ENCODE peak calls at places on chromosome 1, in eight cellular contexts. One of them, this sample, is unnamed.

GRCh38 chr1:164641353-164641730 is 82.4 kb downstream of the PBX1 start:
- DNase-seq in activated CD4-positive, alpha-beta T cell treated with anti-CD3 and anti-CD28 coated beads, Interleukin-2, amount 50 U/mL, for 48 hours: no peak
- DNase-seq in cardiac muscle cell: no peak
- DNase-seq in prostate gland: no peak
- DNase-seq in activated CD8-positive, alpha-beta T cell treated with anti-CD3 and anti-CD28 coated beads for 36 hours: no peak
- DNase-seq in lower lobe of right lung: no peak
- DNase-seq in aorta: no peak
- DNase-seq in NCI-H2107: no peak
- DNase-seq in this sample: no peak

GRCh38 chr1:34681481-34682451 is 73.1 kb upstream of the GJB5 start:
- DNase-seq in activated CD4-positive, alpha-beta T cell treated with anti-CD3 and anti-CD28 coated beads, Interleukin-2, amount 50 U/mL, for 48 hours: peak
- DNase-seq in cardiac muscle cell: peak
- DNase-seq in prostate gland: peak
- DNase-seq in activated CD8-positive, alpha-beta T cell treated with anti-CD3 and anti-CD28 coated beads for 36 hours: peak
- DNase-seq in lower lobe of right lung: no peak
- DNase-seq in aorta: no peak
- DNase-seq in NCI-H2107: no peak
- DNase-seq in this sample: peak

GRCh38 chr1:180173952-180174351 is 19.3 kb downstream of the QSOX1 start:
- DNase-seq in activated CD4-positive, alpha-beta T cell treated with anti-CD3 and anti-CD28 coated beads, Interleukin-2, amount 50 U/mL, for 48 hours: no peak
- DNase-seq in cardiac muscle cell: no peak
- DNase-seq in prostate gland: peak
- DNase-seq in activated CD8-positive, alpha-beta T cell treated with anti-CD3 and anti-CD28 coated beads for 36 hours: no peak
- DNase-seq in lower lobe of right lung: peak
- DNase-seq in aorta: peak
- DNase-seq in NCI-H2107: no peak
- DNase-seq in this sample: no peak

GRCh38 chr1:212010004-212010403 is 25.4 kb downstream of the INTS7 start:
- DNase-seq in activated CD4-positive, alpha-beta T cell treated with anti-CD3 and anti-CD28 coated beads, Interleukin-2, amount 50 U/mL, for 48 hours: no peak
- DNase-seq in cardiac muscle cell: no peak
- DNase-seq in prostate gland: peak
- DNase-seq in activated CD8-positive, alpha-beta T cell treated with anti-CD3 and anti-CD28 coated beads for 36 hours: no peak
- DNase-seq in lower lobe of right lung: no peak
- DNase-seq in aorta: no peak
- DNase-seq in NCI-H2107: no peak
- DNase-seq in this sample: no peak

GRCh38 chr1:203153989-203154821 is 21.4 kb downstream of the MYBPH start:
- DNase-seq in activated CD4-positive, alpha-beta T cell treated with anti-CD3 and anti-CD28 coated beads, Interleukin-2, amount 50 U/mL, for 48 hours: no peak
- DNase-seq in cardiac muscle cell: no peak
- DNase-seq in prostate gland: no peak
- DNase-seq in activated CD8-positive, alpha-beta T cell treated with anti-CD3 and anti-CD28 coated beads for 36 hours: no peak
- DNase-seq in lower lobe of right lung: no peak
- DNase-seq in aorta: no peak
- DNase-seq in NCI-H2107: no peak
- DNase-seq in this sample: no peak

GRCh38 chr1:222792744-222793143 is 22.1 kb upstream of the DISP1 start:
- DNase-seq in activated CD4-positive, alpha-beta T cell treated with anti-CD3 and anti-CD28 coated beads, Interleukin-2, amount 50 U/mL, for 48 hours: no peak
- DNase-seq in cardiac muscle cell: peak
- DNase-seq in prostate gland: no peak
- DNase-seq in activated CD8-positive, alpha-beta T cell treated with anti-CD3 and anti-CD28 coated beads for 36 hours: no peak
- DNase-seq in lower lobe of right lung: no peak
- DNase-seq in aorta: no peak
- DNase-seq in NCI-H2107: no peak
- DNase-seq in this sample: no peak

GRCh38 chr1:32627596-32628162 is 22.7 kb downstream of the ZBTB8OS start:
- DNase-seq in activated CD4-positive, alpha-beta T cell treated with anti-CD3 and anti-CD28 coated beads, Interleukin-2, amount 50 U/mL, for 48 hours: no peak
- DNase-seq in cardiac muscle cell: no peak
- DNase-seq in prostate gland: no peak
- DNase-seq in activated CD8-positive, alpha-beta T cell treated with anti-CD3 and anti-CD28 coated beads for 36 hours: peak
- DNase-seq in lower lobe of right lung: no peak
- DNase-seq in aorta: no peak
- DNase-seq in NCI-H2107: no peak
- DNase-seq in this sample: no peak

GRCh38 chr1:93556291-93556690 is 108.4 kb downstream of the FNBP1L start:
- DNase-seq in activated CD4-positive, alpha-beta T cell treated with anti-CD3 and anti-CD28 coated beads, Interleukin-2, amount 50 U/mL, for 48 hours: no peak
- DNase-seq in cardiac muscle cell: no peak
- DNase-seq in prostate gland: no peak
- DNase-seq in activated CD8-positive, alpha-beta T cell treated with anti-CD3 and anti-CD28 coated beads for 36 hours: no peak
- DNase-seq in lower lobe of right lung: no peak
- DNase-seq in aorta: no peak
- DNase-seq in NCI-H2107: no peak
- DNase-seq in this sample: no peak

GRCh38 chr1:65321879-65322278 is 12.5 kb downstream of the DNAJC6 start:
- DNase-seq in activated CD4-positive, alpha-beta T cell treated with anti-CD3 and anti-CD28 coated beads, Interleukin-2, amount 50 U/mL, for 48 hours: no peak
- DNase-seq in cardiac muscle cell: no peak
- DNase-seq in prostate gland: no peak
- DNase-seq in activated CD8-positive, alpha-beta T cell treated with anti-CD3 and anti-CD28 coated beads for 36 hours: no peak
- DNase-seq in lower lobe of right lung: no peak
- DNase-seq in aorta: no peak
- DNase-seq in NCI-H2107: no peak
- DNase-seq in this sample: no peak

GRCh38 chr1:112557385-112557784 is 48.6 kb downstream of the WNT2B start:
- DNase-seq in activated CD4-positive, alpha-beta T cell treated with anti-CD3 and anti-CD28 coated beads, Interleukin-2, amount 50 U/mL, for 48 hours: no peak
- DNase-seq in cardiac muscle cell: no peak
- DNase-seq in prostate gland: no peak
- DNase-seq in activated CD8-positive, alpha-beta T cell treated with anti-CD3 and anti-CD28 coated beads for 36 hours: no peak
- DNase-seq in lower lobe of right lung: no peak
- DNase-seq in aorta: no peak
- DNase-seq in NCI-H2107: no peak
- DNase-seq in this sample: no peak

GRCh38 chr1:46477153-46477929 is 12.3 kb upstream of the DMBX1 start:
- DNase-seq in activated CD4-positive, alpha-beta T cell treated with anti-CD3 and anti-CD28 coated beads, Interleukin-2, amount 50 U/mL, for 48 hours: peak
- DNase-seq in cardiac muscle cell: peak
- DNase-seq in prostate gland: peak
- DNase-seq in activated CD8-positive, alpha-beta T cell treated with anti-CD3 and anti-CD28 coated beads for 36 hours: peak
- DNase-seq in lower lobe of right lung: peak
- DNase-seq in aorta: peak
- DNase-seq in NCI-H2107: peak
- DNase-seq in this sample: peak

GRCh38 chr1:10575616-10576015 is 100.9 kb downstream of the PEX14 start:
- DNase-seq in activated CD4-positive, alpha-beta T cell treated with anti-CD3 and anti-CD28 coated beads, Interleukin-2, amount 50 U/mL, for 48 hours: no peak
- DNase-seq in cardiac muscle cell: no peak
- DNase-seq in prostate gland: no peak
- DNase-seq in activated CD8-positive, alpha-beta T cell treated with anti-CD3 and anti-CD28 coated beads for 36 hours: no peak
- DNase-seq in lower lobe of right lung: no peak
- DNase-seq in aorta: no peak
- DNase-seq in NCI-H2107: no peak
- DNase-seq in this sample: no peak

GRCh38 chr1:89855413-89856123 is 34.7 kb downstream of the LRRC8D start:
- DNase-seq in activated CD4-positive, alpha-beta T cell treated with anti-CD3 and anti-CD28 coated beads, Interleukin-2, amount 50 U/mL, for 48 hours: no peak
- DNase-seq in cardiac muscle cell: no peak
- DNase-seq in prostate gland: no peak
- DNase-seq in activated CD8-positive, alpha-beta T cell treated with anti-CD3 and anti-CD28 coated beads for 36 hours: no peak
- DNase-seq in lower lobe of right lung: no peak
- DNase-seq in aorta: no peak
- DNase-seq in NCI-H2107: no peak
- DNase-seq in this sample: no peak

GRCh38 chr1:119740261-119740660 is 28.4 kb downstream of the HMGCS2 start:
- DNase-seq in activated CD4-positive, alpha-beta T cell treated with anti-CD3 and anti-CD28 coated beads, Interleukin-2, amount 50 U/mL, for 48 hours: no peak
- DNase-seq in cardiac muscle cell: no peak
- DNase-seq in prostate gland: no peak
- DNase-seq in activated CD8-positive, alpha-beta T cell treated with anti-CD3 and anti-CD28 coated beads for 36 hours: no peak
- DNase-seq in lower lobe of right lung: no peak
- DNase-seq in aorta: no peak
- DNase-seq in NCI-H2107: no peak
- DNase-seq in this sample: no peak

GRCh38 chr1:53929349-53929945 is 16.1 kb downstream of the IFT25 start:
- DNase-seq in activated CD4-positive, alpha-beta T cell treated with anti-CD3 and anti-CD28 coated beads, Interleukin-2, amount 50 U/mL, for 48 hours: no peak
- DNase-seq in cardiac muscle cell: no peak
- DNase-seq in prostate gland: no peak
- DNase-seq in activated CD8-positive, alpha-beta T cell treated with anti-CD3 and anti-CD28 coated beads for 36 hours: no peak
- DNase-seq in lower lobe of right lung: no peak
- DNase-seq in aorta: no peak
- DNase-seq in NCI-H2107: no peak
- DNase-seq in this sample: no peak

GRCh38 chr1:25896266-25896665 is 10.0 kb downstream of the STMN1 start:
- DNase-seq in activated CD4-positive, alpha-beta T cell treated with anti-CD3 and anti-CD28 coated beads, Interleukin-2, amount 50 U/mL, for 48 hours: no peak
- DNase-seq in cardiac muscle cell: no peak
- DNase-seq in prostate gland: no peak
- DNase-seq in activated CD8-positive, alpha-beta T cell treated with anti-CD3 and anti-CD28 coated beads for 36 hours: no peak
- DNase-seq in lower lobe of right lung: no peak
- DNase-seq in aorta: no peak
- DNase-seq in NCI-H2107: no peak
- DNase-seq in this sample: no peak

GRCh38 chr1:28428012-28428411 is 58.5 kb downstream of the PHACTR4 start:
- DNase-seq in activated CD4-positive, alpha-beta T cell treated with anti-CD3 and anti-CD28 coated beads, Interleukin-2, amount 50 U/mL, for 48 hours: no peak
- DNase-seq in cardiac muscle cell: no peak
- DNase-seq in prostate gland: no peak
- DNase-seq in activated CD8-positive, alpha-beta T cell treated with anti-CD3 and anti-CD28 coated beads for 36 hours: no peak
- DNase-seq in lower lobe of right lung: no peak
- DNase-seq in aorta: no peak
- DNase-seq in NCI-H2107: no peak
- DNase-seq in this sample: no peak

GRCh38 chr1:61170328-61171238 is 88.2 kb downstream of the NFIA start:
- DNase-seq in activated CD4-positive, alpha-beta T cell treated with anti-CD3 and anti-CD28 coated beads, Interleukin-2, amount 50 U/mL, for 48 hours: no peak
- DNase-seq in cardiac muscle cell: peak
- DNase-seq in prostate gland: no peak
- DNase-seq in activated CD8-positive, alpha-beta T cell treated with anti-CD3 and anti-CD28 coated beads for 36 hours: no peak
- DNase-seq in lower lobe of right lung: no peak
- DNase-seq in aorta: no peak
- DNase-seq in NCI-H2107: no peak
- DNase-seq in this sample: no peak

GRCh38 chr1:165075725-165076370 is 280.7 kb downstream of the LMX1A start:
- DNase-seq in activated CD4-positive, alpha-beta T cell treated with anti-CD3 and anti-CD28 coated beads, Interleukin-2, amount 50 U/mL, for 48 hours: no peak
- DNase-seq in cardiac muscle cell: peak
- DNase-seq in prostate gland: no peak
- DNase-seq in activated CD8-positive, alpha-beta T cell treated with anti-CD3 and anti-CD28 coated beads for 36 hours: peak
- DNase-seq in lower lobe of right lung: no peak
- DNase-seq in aorta: no peak
- DNase-seq in NCI-H2107: peak
- DNase-seq in this sample: no peak

GRCh38 chr1:8314346-8315280 is 3.3 kb upstream of the SLC45A1 start:
- DNase-seq in activated CD4-positive, alpha-beta T cell treated with anti-CD3 and anti-CD28 coated beads, Interleukin-2, amount 50 U/mL, for 48 hours: peak
- DNase-seq in cardiac muscle cell: peak
- DNase-seq in prostate gland: peak
- DNase-seq in activated CD8-positive, alpha-beta T cell treated with anti-CD3 and anti-CD28 coated beads for 36 hours: peak
- DNase-seq in lower lobe of right lung: peak
- DNase-seq in aorta: peak
- DNase-seq in NCI-H2107: peak
- DNase-seq in this sample: no peak

GRCh38 chr1:117654485-117655219 is 48.8 kb downstream of the TENT5C start:
- DNase-seq in activated CD4-positive, alpha-beta T cell treated with anti-CD3 and anti-CD28 coated beads, Interleukin-2, amount 50 U/mL, for 48 hours: no peak
- DNase-seq in cardiac muscle cell: no peak
- DNase-seq in prostate gland: no peak
- DNase-seq in activated CD8-positive, alpha-beta T cell treated with anti-CD3 and anti-CD28 coated beads for 36 hours: peak
- DNase-seq in lower lobe of right lung: no peak
- DNase-seq in aorta: no peak
- DNase-seq in NCI-H2107: peak
- DNase-seq in this sample: no peak

GRCh38 chr1:207825719-207826556 is 74.1 kb downstream of the CD46 start:
- DNase-seq in activated CD4-positive, alpha-beta T cell treated with anti-CD3 and anti-CD28 coated beads, Interleukin-2, amount 50 U/mL, for 48 hours: peak
- DNase-seq in cardiac muscle cell: no peak
- DNase-seq in prostate gland: no peak
- DNase-seq in activated CD8-positive, alpha-beta T cell treated with anti-CD3 and anti-CD28 coated beads for 36 hours: peak
- DNase-seq in lower lobe of right lung: peak
- DNase-seq in aorta: no peak
- DNase-seq in NCI-H2107: no peak
- DNase-seq in this sample: peak

GRCh38 chr1:219430419-219430818 is 182.5 kb downstream of the ZC3H11B start:
- DNase-seq in activated CD4-positive, alpha-beta T cell treated with anti-CD3 and anti-CD28 coated beads, Interleukin-2, amount 50 U/mL, for 48 hours: no peak
- DNase-seq in cardiac muscle cell: no peak
- DNase-seq in prostate gland: no peak
- DNase-seq in activated CD8-positive, alpha-beta T cell treated with anti-CD3 and anti-CD28 coated beads for 36 hours: no peak
- DNase-seq in lower lobe of right lung: no peak
- DNase-seq in aorta: no peak
- DNase-seq in NCI-H2107: no peak
- DNase-seq in this sample: no peak

GRCh38 chr1:58929667-58930325 is 145.9 kb upstream of the JUN start:
- DNase-seq in activated CD4-positive, alpha-beta T cell treated with anti-CD3 and anti-CD28 coated beads, Interleukin-2, amount 50 U/mL, for 48 hours: peak
- DNase-seq in cardiac muscle cell: no peak
- DNase-seq in prostate gland: no peak
- DNase-seq in activated CD8-positive, alpha-beta T cell treated with anti-CD3 and anti-CD28 coated beads for 36 hours: peak
- DNase-seq in lower lobe of right lung: no peak
- DNase-seq in aorta: peak
- DNase-seq in NCI-H2107: no peak
- DNase-seq in this sample: peak

This sample was measured in activated T-helper 2 cell treated with anti-CD3 and anti-CD28 coated beads, Interferon-gamma antibody, Interleukin-2, Interleukin-4, amounts not matched to agents 10 μg/mL and 5 μg/mL and 100 μg/mL, durations not matched to agents 14 hours and 24 hours and 36 hours.